ENCODE peak calls at places on chromosomes 7 and 10, in six cellular contexts. One of them, this sample, is unnamed.

GRCh38 chr7:154178890-154179289 is 126.7 kb downstream of the DPP6 start:
- DNase-seq in PC-9: no peak
- DNase-seq in fibroblast of mammary gland: no peak
- DNase-seq in bronchial epithelial cell: peak; percentile 21
- DNase-seq in MCF 10A: no peak
- DNase-seq in choroid plexus epithelial cell: no peak
- DNase-seq in this sample: no peak

GRCh38 chr7:105650382-105650729 is 69.1 kb upstream of the EFCAB10 start:
- DNase-seq in fibroblast of mammary gland: no peak
- DNase-seq in bronchial epithelial cell: no peak
- DNase-seq in choroid plexus epithelial cell: no peak
- DNase-seq in MCF 10A: no peak
- DNase-seq in PC-9: peak; percentile 85
- DNase-seq in this sample: no peak

GRCh38 chr7:129785457-129786178 is 167.1 kb downstream of the UBE2H start:
- DNase-seq in bronchial epithelial cell: no peak
- DNase-seq in PC-9: peak; percentile 13
- DNase-seq in choroid plexus epithelial cell: no peak
- DNase-seq in MCF 10A: no peak
- DNase-seq in fibroblast of mammary gland: no peak
- DNase-seq in this sample: no peak

GRCh38 chr10:75469018-75469616 is 37.7 kb downstream of the LRMDA start:
- DNase-seq in bronchial epithelial cell: peak; percentile 98
- DNase-seq in fibroblast of mammary gland: peak; percentile 99
- DNase-seq in PC-9: peak; percentile 78
- DNase-seq in choroid plexus epithelial cell: peak; percentile 91
- DNase-seq in MCF 10A: peak; percentile 97
- DNase-seq in this sample: peak; percentile 4

GRCh38 chr10:110008518-110009339 is 945 bp downstream of the ADD3 start:
- DNase-seq in fibroblast of mammary gland: no peak
- DNase-seq in PC-9: peak; percentile 46
- DNase-seq in MCF 10A: peak; percentile 66
- DNase-seq in bronchial epithelial cell: peak; percentile 46
- DNase-seq in choroid plexus epithelial cell: peak; percentile 25
- DNase-seq in this sample: peak; percentile 33

GRCh38 chr7:103132995-103133688 is 15.8 kb downstream of the NAPEPLD start:
- DNase-seq in PC-9: no peak
- DNase-seq in bronchial epithelial cell: no peak
- DNase-seq in fibroblast of mammary gland: no peak
- DNase-seq in MCF 10A: no peak
- DNase-seq in choroid plexus epithelial cell: no peak
- DNase-seq in this sample: no peak

GRCh38 chr7:111485981-111486380 is 76.3 kb downstream of the IMMP2L start:
- DNase-seq in choroid plexus epithelial cell: no peak
- DNase-seq in bronchial epithelial cell: no peak
- DNase-seq in fibroblast of mammary gland: no peak
- DNase-seq in PC-9: no peak
- DNase-seq in MCF 10A: no peak
- DNase-seq in this sample: no peak

GRCh38 chr7:117731455-117731854 is 141.8 kb downstream of the CTTNBP2 start:
- DNase-seq in fibroblast of mammary gland: no peak
- DNase-seq in MCF 10A: no peak
- DNase-seq in PC-9: no peak
- DNase-seq in choroid plexus epithelial cell: no peak
- DNase-seq in bronchial epithelial cell: no peak
- DNase-seq in this sample: no peak

GRCh38 chr7:106768324-106768751 is 96.7 kb upstream of the PIK3CG start:
- DNase-seq in fibroblast of mammary gland: peak; percentile 36
- DNase-seq in choroid plexus epithelial cell: no peak
- DNase-seq in bronchial epithelial cell: no peak
- DNase-seq in PC-9: no peak
- DNase-seq in MCF 10A: no peak
- DNase-seq in this sample: no peak

GRCh38 chr10:3784510-3785250 is at the start of gene KLF6:
- DNase-seq in bronchial epithelial cell: no peak
- DNase-seq in MCF 10A: peak; percentile 35
- DNase-seq in PC-9: no peak
- DNase-seq in choroid plexus epithelial cell: peak; percentile 56
- DNase-seq in fibroblast of mammary gland: peak; percentile 20
- DNase-seq in this sample: peak; percentile 38

GRCh38 chr10:122388287-122388997 is 13.9 kb downstream of the PLEKHA1 start:
- DNase-seq in choroid plexus epithelial cell: no peak
- DNase-seq in bronchial epithelial cell: peak; percentile 58
- DNase-seq in MCF 10A: peak; percentile 35
- DNase-seq in fibroblast of mammary gland: no peak
- DNase-seq in PC-9: no peak
- DNase-seq in this sample: no peak

GRCh38 chr7:80136276-80137045 is 1.8 kb downstream of the GNAI1 start:
- DNase-seq in fibroblast of mammary gland: peak; percentile 71
- DNase-seq in PC-9: peak; percentile 61
- DNase-seq in choroid plexus epithelial cell: peak; percentile 54
- DNase-seq in bronchial epithelial cell: peak; percentile 73
- DNase-seq in MCF 10A: peak; percentile 41
- DNase-seq in this sample: no peak

GRCh38 chr10:118522791-118523498 is 72.5 kb downstream of the PRLHR start:
- DNase-seq in bronchial epithelial cell: peak; percentile 99
- DNase-seq in PC-9: peak; percentile 97
- DNase-seq in fibroblast of mammary gland: peak; percentile 75
- DNase-seq in MCF 10A: peak; percentile 88
- DNase-seq in choroid plexus epithelial cell: peak; percentile 15
- DNase-seq in this sample: no peak

GRCh38 chr7:98168181-98168903 is 42.9 kb upstream of the BHLHA15 start:
- DNase-seq in fibroblast of mammary gland: peak; percentile 67
- DNase-seq in choroid plexus epithelial cell: peak; percentile 74
- DNase-seq in bronchial epithelial cell: peak; percentile 83
- DNase-seq in PC-9: peak; percentile 79
- DNase-seq in MCF 10A: peak; percentile 82
- DNase-seq in this sample: peak; percentile 66

GRCh38 chr7:32062150-32062549 is 8.1 kb downstream of the PDE1C start:
- DNase-seq in choroid plexus epithelial cell: peak; percentile 22
- DNase-seq in bronchial epithelial cell: peak; percentile 2
- DNase-seq in MCF 10A: peak; percentile 63
- DNase-seq in PC-9: peak; percentile 35
- DNase-seq in fibroblast of mammary gland: peak; percentile 29
- DNase-seq in this sample: peak; percentile 91

GRCh38 chr7:128030999-128031681 is at the start of gene LRRC4:
- DNase-seq in fibroblast of mammary gland: peak; percentile 39
- DNase-seq in choroid plexus epithelial cell: peak; percentile 59
- DNase-seq in PC-9: no peak
- DNase-seq in bronchial epithelial cell: peak; percentile 30
- DNase-seq in MCF 10A: no peak
- DNase-seq in this sample: peak; percentile 26

GRCh38 chr7:33195264-33195663 is 65.9 kb downstream of the BBS9 start:
- DNase-seq in MCF 10A: peak; percentile 62
- DNase-seq in choroid plexus epithelial cell: peak; percentile 91
- DNase-seq in PC-9: peak; percentile 47
- DNase-seq in bronchial epithelial cell: peak; percentile 92
- DNase-seq in fibroblast of mammary gland: peak; percentile 96
- DNase-seq in this sample: no peak

GRCh38 chr10:30902621-30903396 is 128.9 kb downstream of the ZNF438 start:
- DNase-seq in choroid plexus epithelial cell: no peak
- DNase-seq in PC-9: no peak
- DNase-seq in fibroblast of mammary gland: no peak
- DNase-seq in MCF 10A: no peak
- DNase-seq in bronchial epithelial cell: no peak
- DNase-seq in this sample: no peak

GRCh38 chr10:37473906-37474305 is 348.5 kb downstream of the ANKRD30A start:
- DNase-seq in MCF 10A: no peak
- DNase-seq in choroid plexus epithelial cell: no peak
- DNase-seq in fibroblast of mammary gland: no peak
- DNase-seq in PC-9: no peak
- DNase-seq in bronchial epithelial cell: no peak
- DNase-seq in this sample: no peak

GRCh38 chr10:99520040-99520803 is 12.5 kb upstream of the NKX2-3 start:
- DNase-seq in fibroblast of mammary gland: no peak
- DNase-seq in choroid plexus epithelial cell: no peak
- DNase-seq in MCF 10A: no peak
- DNase-seq in bronchial epithelial cell: no peak
- DNase-seq in PC-9: no peak
- DNase-seq in this sample: no peak

GRCh38 chr10:42753126-42753506 is 29.5 kb upstream of the BMS1 start:
- DNase-seq in fibroblast of mammary gland: peak; percentile 72
- DNase-seq in MCF 10A: no peak
- DNase-seq in choroid plexus epithelial cell: peak; percentile 82
- DNase-seq in bronchial epithelial cell: peak; percentile 46
- DNase-seq in PC-9: no peak
- DNase-seq in this sample: peak; percentile 92

GRCh38 chr7:75867390-75867717 is 11.5 kb upstream of the RHBDD2 start:
- DNase-seq in bronchial epithelial cell: no peak
- DNase-seq in fibroblast of mammary gland: no peak
- DNase-seq in choroid plexus epithelial cell: no peak
- DNase-seq in MCF 10A: no peak
- DNase-seq in PC-9: no peak
- DNase-seq in this sample: no peak

GRCh38 chr10:122253605-122254004 is 17.5 kb upstream of the BTBD16 start:
- DNase-seq in bronchial epithelial cell: no peak
- DNase-seq in fibroblast of mammary gland: no peak
- DNase-seq in MCF 10A: no peak
- DNase-seq in choroid plexus epithelial cell: no peak
- DNase-seq in PC-9: no peak
- DNase-seq in this sample: no peak

GRCh38 chr10:31147220-31147608 is 115.5 kb upstream of the ZNF438 start:
- DNase-seq in fibroblast of mammary gland: peak; percentile 95
- DNase-seq in MCF 10A: peak; percentile 65
- DNase-seq in PC-9: peak; percentile 69
- DNase-seq in choroid plexus epithelial cell: peak; percentile 75
- DNase-seq in bronchial epithelial cell: peak; percentile 79
- DNase-seq in this sample: no peak

GRCh38 chr10:5814110-5815107 is 1.2 kb upstream of the GDI2 start:
- DNase-seq in bronchial epithelial cell: peak; percentile 42
- DNase-seq in PC-9: no peak
- DNase-seq in choroid plexus epithelial cell: no peak
- DNase-seq in fibroblast of mammary gland: peak; percentile 67
- DNase-seq in MCF 10A: peak; percentile 29
- DNase-seq in this sample: peak; percentile 11

GRCh38 chr7:100568936-100569844 is 4.5 kb downstream of the SAP25 start:
- DNase-seq in MCF 10A: peak; percentile 43
- DNase-seq in fibroblast of mammary gland: peak; percentile 51
- DNase-seq in choroid plexus epithelial cell: peak; percentile 49
- DNase-seq in bronchial epithelial cell: no peak
- DNase-seq in PC-9: no peak
- DNase-seq in this sample: peak; percentile 80

GRCh38 chr7:137657476-137658193 is 189.1 kb downstream of the DGKI start:
- DNase-seq in MCF 10A: no peak
- DNase-seq in choroid plexus epithelial cell: no peak
- DNase-seq in fibroblast of mammary gland: no peak
- DNase-seq in bronchial epithelial cell: no peak
- DNase-seq in PC-9: no peak
- DNase-seq in this sample: no peak

GRCh38 chr10:103685880-103686669 is 169.3 kb downstream of the SH3PXD2A start:
- DNase-seq in PC-9: peak; percentile 41
- DNase-seq in choroid plexus epithelial cell: peak; percentile 78
- DNase-seq in fibroblast of mammary gland: peak; percentile 77
- DNase-seq in MCF 10A: peak; percentile 63
- DNase-seq in bronchial epithelial cell: peak; percentile 26
- DNase-seq in this sample: peak; percentile 78

GRCh38 chr10:69976795-69977546 is 75.7 kb upstream of the MACROH2A2 start:
- DNase-seq in fibroblast of mammary gland: no peak
- DNase-seq in choroid plexus epithelial cell: no peak
- DNase-seq in PC-9: no peak
- DNase-seq in bronchial epithelial cell: peak; percentile 12
- DNase-seq in MCF 10A: no peak
- DNase-seq in this sample: no peak
- TF ChIP-seq CTCF in fibroblast of mammary gland: no peak
- TF ChIP-seq CTCF in choroid plexus epithelial cell: no peak
- TF ChIP-seq CTCF in PC-9: no peak
- TF ChIP-seq CTCF in bronchial epithelial cell: no peak
- TF ChIP-seq CTCF in MCF 10A: no peak
- TF ChIP-seq CTCF in this sample: no peak

DNA sequence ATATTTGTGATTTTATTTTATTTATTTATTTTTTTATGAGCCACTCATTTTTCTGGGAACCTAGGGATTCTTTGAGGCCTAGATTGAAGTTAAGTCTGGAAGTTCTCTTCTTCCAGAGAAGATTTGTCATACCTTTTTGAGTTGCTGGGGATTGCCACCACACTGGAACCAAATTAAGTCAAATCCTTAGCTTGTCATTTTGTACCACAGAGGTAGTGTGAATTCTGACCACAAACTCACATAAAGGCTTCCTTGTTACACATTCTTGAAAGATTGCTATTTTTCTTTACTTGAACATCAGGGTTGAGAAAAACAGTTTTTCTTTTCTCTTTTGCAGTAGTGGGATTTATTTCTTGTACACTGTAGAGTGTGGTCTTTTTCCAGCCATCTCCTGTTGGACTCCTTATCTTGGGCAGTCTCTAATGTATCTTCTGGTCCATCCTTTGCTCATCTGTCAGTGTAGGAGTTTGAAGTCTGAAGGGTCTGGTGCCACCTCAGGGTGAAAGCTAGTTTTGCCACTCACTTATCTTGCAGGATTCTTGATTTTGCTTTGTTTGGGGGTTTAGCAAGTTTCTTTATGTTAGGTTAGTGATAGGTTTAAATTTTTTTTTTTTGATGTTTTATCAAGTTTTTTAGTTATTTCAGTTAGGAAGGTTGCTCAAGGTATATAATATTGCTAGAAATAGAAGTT is 24.8 kb downstream of the PCBD1 start:
- DNase-seq in PC-9: no peak
- DNase-seq in MCF 10A: no peak
- DNase-seq in bronchial epithelial cell: no peak
- DNase-seq in choroid plexus epithelial cell: no peak
- DNase-seq in fibroblast of mammary gland: no peak
- DNase-seq in this sample: no peak
- TF ChIP-seq CTCF in PC-9: no peak
- TF ChIP-seq CTCF in MCF 10A: no peak
- TF ChIP-seq CTCF in bronchial epithelial cell: no peak
- TF ChIP-seq CTCF in choroid plexus epithelial cell: peak; percentile 15
- TF ChIP-seq CTCF in fibroblast of mammary gland: no peak
- TF ChIP-seq CTCF in this sample: no peak

DNA sequence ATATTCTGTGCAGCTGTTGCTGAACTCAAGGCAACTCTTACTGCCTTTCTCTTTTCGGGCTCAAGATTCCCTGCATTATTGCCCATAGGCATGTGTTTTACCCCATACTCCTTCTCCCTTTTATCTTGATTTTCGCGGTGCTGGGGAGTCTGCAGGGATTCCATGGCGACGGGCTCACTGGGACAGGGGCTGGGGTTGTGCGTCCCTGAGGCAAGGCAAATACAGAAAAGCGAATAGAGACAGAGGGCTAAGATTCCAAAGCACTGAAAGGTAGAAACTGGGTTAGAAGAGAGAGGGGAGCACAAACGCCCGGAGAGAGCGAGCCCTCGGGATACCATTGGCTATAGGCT is 519 bp upstream of the RPP38 start:
- DNase-seq in fibroblast of mammary gland: no peak
- DNase-seq in bronchial epithelial cell: no peak
- DNase-seq in MCF 10A: no peak
- DNase-seq in choroid plexus epithelial cell: no peak
- DNase-seq in PC-9: no peak
- DNase-seq in this sample: no peak
- TF ChIP-seq CTCF in fibroblast of mammary gland: no peak
- TF ChIP-seq CTCF in bronchial epithelial cell: no peak
- TF ChIP-seq CTCF in MCF 10A: no peak
- TF ChIP-seq CTCF in choroid plexus epithelial cell: no peak
- TF ChIP-seq CTCF in PC-9: no peak
- TF ChIP-seq CTCF in this sample: no peak

GRCh38 chr10:124476043-124476725 is 14.6 kb downstream of the LHPP start:
- DNase-seq in MCF 10A: no peak
- DNase-seq in fibroblast of mammary gland: no peak
- DNase-seq in PC-9: no peak
- DNase-seq in choroid plexus epithelial cell: no peak
- DNase-seq in bronchial epithelial cell: no peak
- DNase-seq in this sample: peak; percentile 21
- TF ChIP-seq CTCF in MCF 10A: no peak
- TF ChIP-seq CTCF in fibroblast of mammary gland: no peak
- TF ChIP-seq CTCF in PC-9: no peak
- TF ChIP-seq CTCF in choroid plexus epithelial cell: no peak
- TF ChIP-seq CTCF in bronchial epithelial cell: no peak
- TF ChIP-seq CTCF in this sample: no peak

This sample was measured in Calu3.